ENCODE peak calls at places on chromosomes 13 and 19, in six cellular contexts. N is astrocyte of the hippocampus; Z is C1 segment of cervical spinal cord; X is naive thymus-derived CD8-positive, alpha-beta T cell; E is effector CD4-positive, alpha-beta T cell; B is NCI-H1105. J is an unnamed sample.

GRCh38 chr19:46404039-46404883 is 9.1 kb downstream of the CCDC8 start:
- DNase-seq in Z (no peak), E (no peak), X (no peak), N (no peak), B (no peak), J (no peak)

GRCh38 chr19:10173527-10173926 is 21.2 kb downstream of the DNMT1 start:
- DNase-seq in E (no peak), B (no peak), Z (no peak), N (peak; percentile 28), X (no peak), J (no peak)

GRCh38 chr19:49502866-49503581 is 6.8 kb downstream of the RPS11 start:
- DNase-seq in Z (no peak), N (peak; percentile 79), B (peak; percentile 48), E (peak; percentile 29), X (peak; percentile 73), J (peak; percentile 61)

GRCh38 chr13:79386125-79386822 is 19.8 kb downstream of the RBM26 start:
- DNase-seq in B (no peak), Z (no peak), X (peak; percentile 5), N (no peak), E (no peak), J (no peak)

GRCh38 chr19:55099557-55100506 is 17.6 kb downstream of the PPP1R12C start:
- DNase-seq in E (no peak), X (no peak), N (no peak), Z (no peak), B (no peak), J (no peak)

GRCh38 chr19:47691782-47692181 is 21.4 kb upstream of the EHD2 start:
- DNase-seq in E (no peak), B (no peak), Z (no peak), N (no peak), X (no peak), J (no peak)

GRCh38 chr13:100254002-100254401 is 165.1 kb downstream of the PCCA start:
- DNase-seq in Z (no peak), E (no peak), N (no peak), X (no peak), B (no peak), J (no peak)

GRCh38 chr19:10861118-10861651 is 10.2 kb upstream of the CARM1 start:
- DNase-seq in X (no peak), E (no peak), N (no peak), B (no peak), Z (no peak), J (no peak)

GRCh38 chr19:35513975-35514809 is 743 bp upstream of the DMKN start:
- DNase-seq in E (no peak), X (no peak), B (no peak), N (no peak), Z (no peak), J (no peak)

GRCh38 chr13:60327551-60327950 is 69.5 kb upstream of the TDRD3 start:
- DNase-seq in X (no peak), Z (no peak), N (no peak), B (no peak), E (no peak), J (no peak)

GRCh38 chr13:98252931-98253470 is 75.9 kb upstream of the RNF113B start:
- DNase-seq in N (peak; percentile 81), Z (no peak), E (no peak), X (no peak), B (no peak), J (no peak)